ENCODE peak calls at places on chromosome 16, in nine cellular contexts. N is H1, H is K562, L is sigmoid colon, F is suprapubic skin, P is transverse colon, J is SK-N-SH, C is HepG2, U is esophagus muscularis mucosa. T is an unnamed sample.

GRCh38 chr16:25464058-25464457 is 206.4 kb upstream of the ZKSCAN2 start:
- DNase-seq in N (no peak), H (no peak), L (no peak), F (no peak), P (no peak), J (no peak), C (no peak), U (no peak), T (no peak)

GRCh38 chr16:66740533-66740932 is 10.9 kb downstream of the DYNC1LI2 start:
- DNase-seq in N (no peak), H (peak), L (no peak), F (no peak), P (peak), J (no peak), C (no peak), U (no peak), T (peak)

GRCh38 chr16:76428858-76429257 is 151.7 kb downstream of the CNTNAP4 start:
- DNase-seq in N (no peak), H (no peak), L (no peak), F (no peak), P (peak), J (no peak), C (peak), U (no peak), T (no peak)

GRCh38 chr16:67547423-67548264 is 14.7 kb upstream of the CTCF start:
- DNase-seq in N (no peak), H (no peak), L (peak), F (no peak), P (peak), J (no peak), C (no peak), U (peak), T (no peak)

GRCh38 chr16:4358831-4359561 is 7.9 kb upstream of the PAM16 start:
- DNase-seq in N (peak), H (peak), L (peak), F (no peak), P (peak), J (peak), C (peak), U (no peak), T (peak)

GRCh38 chr16:54275956-54276355 is 10.6 kb downstream of the IRX3 start:
- DNase-seq in N (no peak), H (no peak), L (peak), F (peak), P (no peak), J (no peak), C (no peak), U (no peak), T (no peak)

GRCh38 chr16:70725024-70725911 is 39.4 kb upstream of the MTSS2 start:
- DNase-seq in N (no peak), H (no peak), L (peak), F (no peak), P (no peak), J (no peak), C (peak), U (no peak), T (no peak)

GRCh38 chr16:30567991-30568638 is 3.4 kb downstream of the ZNF688 start:
- DNase-seq in N (no peak), H (no peak), L (no peak), F (no peak), P (peak), J (no peak), C (peak), U (no peak), T (no peak)

GRCh38 chr16:1331712-1332617 is 1.5 kb upstream of the BAIAP3 start:
- DNase-seq in N (peak), H (peak), L (peak), F (peak), P (peak), J (peak), C (peak), U (no peak), T (peak)

GRCh38 chr16:67685388-67686112 is 18.9 kb downstream of the C16orf86 start:
- DNase-seq in N (no peak), H (no peak), L (peak), F (no peak), P (no peak), J (no peak), C (no peak), U (no peak), T (no peak)

GRCh38 chr16:49275870-49276269 is 5.8 kb downstream of the CBLN1 start:
- DNase-seq in N (no peak), H (no peak), L (no peak), F (no peak), P (no peak), J (no peak), C (no peak), U (peak), T (no peak)

GRCh38 chr16:49277386-49277742 is 4.3 kb downstream of the CBLN1 start:
- DNase-seq in N (peak), H (no peak), L (no peak), F (no peak), P (no peak), J (no peak), C (no peak), U (peak), T (no peak)

GRCh38 chr16:49273771-49274170 is 7.9 kb downstream of the CBLN1 start:
- DNase-seq in N (no peak), H (no peak), L (no peak), F (no peak), P (no peak), J (no peak), C (no peak), U (peak), T (no peak)

GRCh38 chr16:49276646-49277385 is 4.8 kb downstream of the CBLN1 start:
- DNase-seq in N (peak), H (no peak), L (no peak), F (no peak), P (no peak), J (no peak), C (no peak), U (peak), T (no peak)

GRCh38 chr16:49274936-49275730 is 6.5 kb downstream of the CBLN1 start:
- DNase-seq in N (peak), H (no peak), L (no peak), F (no peak), P (no peak), J (no peak), C (no peak), U (peak), T (no peak)
- TF ChIP-seq EP300 in N (no peak), H (no peak), L (no peak), F (no peak), P (no peak), J (no peak), C (no peak), U (no peak), T (no peak)

DNA sequence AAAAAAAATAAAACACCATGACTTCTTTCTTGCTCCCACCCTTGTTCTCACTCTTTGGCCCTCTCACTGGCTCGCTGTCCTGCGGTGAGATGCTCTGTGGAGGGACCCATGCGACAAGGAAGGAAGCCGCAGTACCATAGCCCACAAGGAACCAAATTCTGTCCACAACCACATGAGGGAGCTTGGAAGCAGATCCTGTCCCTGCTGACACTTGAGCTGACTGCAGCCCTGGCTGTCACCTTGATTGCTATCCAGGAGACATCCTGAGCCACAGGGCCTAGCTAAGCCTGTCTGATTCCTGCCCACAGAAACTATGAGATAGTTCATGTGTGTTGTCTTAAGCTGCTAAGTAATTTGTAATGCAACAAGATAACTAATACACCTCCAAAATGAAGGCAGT is 4.8 kb upstream of the MT2A start:
- DNase-seq in N (no peak), H (no peak), L (no peak), F (no peak), P (peak), J (peak), C (peak), U (no peak), T (peak)
- TF ChIP-seq POLR2AphosphoS5 in N (no peak), H (no peak), L (no peak), F (no peak), P (no peak), J (no peak), C (no peak), U (no peak), T (no peak)

DNA sequence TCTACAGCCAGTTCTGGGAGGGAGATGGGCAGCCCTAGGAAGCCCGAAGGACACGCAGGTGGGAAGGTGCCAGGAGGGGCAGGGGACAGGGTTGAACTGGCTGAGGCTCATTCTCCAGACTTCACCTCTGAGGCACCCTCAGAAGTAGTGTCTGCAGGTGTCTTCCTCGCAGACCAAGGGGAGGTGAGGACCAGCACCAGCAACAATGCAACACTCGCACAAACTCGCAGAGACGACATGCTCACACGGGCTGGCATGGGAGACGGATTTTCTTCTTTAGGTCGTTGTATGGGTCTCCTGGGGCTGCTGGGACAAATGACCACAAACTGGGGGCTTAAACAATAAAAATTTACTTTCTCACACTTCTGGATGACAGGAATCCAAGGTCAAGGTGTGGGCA is 132.2 kb upstream of the FOXF1 start:
- DNase-seq in N (no peak), H (no peak), L (no peak), F (no peak), P (no peak), J (no peak), C (no peak), U (no peak), T (no peak)
- TF ChIP-seq EP300 in N (no peak), H (no peak), L (no peak), F (no peak), P (no peak), J (no peak), C (no peak), U (no peak), T (no peak)

DNA sequence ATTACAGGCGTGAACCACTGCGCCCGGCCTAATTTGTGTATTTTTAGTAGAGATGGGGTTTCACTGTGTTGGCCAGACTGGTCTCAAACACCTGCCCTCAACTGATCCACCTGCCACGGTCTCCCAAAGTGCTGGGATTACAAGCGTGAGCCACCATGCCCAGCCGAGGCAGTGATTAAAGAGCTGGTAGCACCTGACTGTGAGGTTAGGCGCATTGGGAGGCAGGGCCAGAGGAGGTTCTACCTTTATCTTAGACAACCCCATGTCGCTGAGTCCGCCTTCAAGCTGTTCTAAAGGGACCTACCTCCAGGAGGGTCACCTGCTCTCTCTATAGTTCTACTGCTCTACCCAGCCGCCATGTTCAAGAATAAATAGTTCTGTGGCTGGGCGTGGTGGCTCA is 8.1 kb downstream of the RSL1D1 start:
- DNase-seq in N (no peak), H (no peak), L (no peak), F (peak), P (no peak), J (no peak), C (no peak), U (no peak), T (no peak)
- TF ChIP-seq POLR2AphosphoS5 in N (peak), H (no peak), L (no peak), F (no peak), P (no peak), J (no peak), C (no peak), U (no peak), T (no peak)

GRCh38 chr16:73233423-73233762 is 185.5 kb upstream of the ZFHX3 start:
- DNase-seq in N (no peak), H (no peak), L (no peak), F (no peak), P (no peak), J (no peak), C (no peak), U (no peak), T (no peak)

GRCh38 chr16:73232555-73233422 is 184.9 kb upstream of the ZFHX3 start:
- DNase-seq in N (no peak), H (no peak), L (peak), F (no peak), P (peak), J (peak), C (peak), U (no peak), T (no peak)

GRCh38 chr16:73230651-73231050 is 182.7 kb upstream of the ZFHX3 start:
- DNase-seq in N (no peak), H (no peak), L (no peak), F (no peak), P (no peak), J (peak), C (no peak), U (no peak), T (no peak)

GRCh38 chr16:73231379-73231778 is 183.5 kb upstream of the ZFHX3 start:
- DNase-seq in N (no peak), H (no peak), L (no peak), F (no peak), P (no peak), J (no peak), C (no peak), U (no peak), T (no peak)

DNA sequence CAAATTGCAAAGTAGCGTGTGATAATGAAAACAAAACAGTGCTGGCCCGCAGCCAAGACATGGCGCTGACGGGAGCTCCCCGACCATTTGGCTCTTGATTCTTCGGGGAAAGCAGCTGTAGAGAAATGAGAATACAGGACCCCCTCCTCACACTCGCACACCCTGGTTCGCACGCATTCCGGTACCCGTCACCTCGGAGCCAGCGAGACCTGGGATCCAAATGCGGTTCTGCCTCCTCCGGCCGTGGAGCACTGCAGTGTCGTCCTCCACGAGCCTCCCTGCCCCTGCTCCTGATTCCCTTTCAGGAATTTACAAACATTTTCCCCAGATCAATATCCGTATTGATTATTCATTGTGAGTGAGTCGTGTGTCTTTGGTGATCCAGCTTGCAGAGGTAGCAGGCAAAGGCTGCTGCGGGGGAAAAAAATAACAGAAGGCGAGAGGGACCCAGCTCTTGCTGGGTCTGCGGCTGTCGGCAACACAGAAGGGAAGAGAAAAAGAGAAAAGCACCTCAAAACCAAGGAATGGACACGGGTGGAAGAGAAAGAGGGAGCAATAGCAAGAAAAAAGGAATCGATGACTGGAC is 184.1 kb upstream of the ZFHX3 start:
- DNase-seq in N (no peak), H (no peak), L (no peak), F (no peak), P (no peak), J (peak), C (no peak), U (no peak), T (no peak)
- TF ChIP-seq EP300 in N (no peak), H (no peak), L (no peak), F (no peak), P (no peak), J (no peak), C (no peak), U (no peak), T (no peak)

GRCh38 chr16:3020604-3021448 is 658 bp downstream of the TNFRSF12A start:
- DNase-seq in N (peak), H (peak), L (peak), F (no peak), P (peak), J (peak), C (peak), U (peak), T (peak)
- TF ChIP-seq POLR2AphosphoS5 in N (no peak), H (peak), L (peak), F (peak), P (peak), J (peak), C (no peak), U (peak), T (peak)

T was measured in stomach.